ENCODE peak calls at places on chromosomes 3 and 15, in ten cellular contexts. One of them, this sample, is unnamed.

GRCh38 chr3:21665444-21665843 is 85.6 kb downstream of the ZNF385D start:
- DNase-seq in AG09319: no peak
- DNase-seq in mammary epithelial cell: peak; percentile 52
- DNase-seq in A172: no peak
- DNase-seq in NB4: no peak
- DNase-seq in NCI-H187 treated with DMSO at 0.1 percent for 48 hours: no peak
- DNase-seq in activated naive CD4-positive, alpha-beta T cell: no peak
- DNase-seq in activated T-helper 1 cell treated with Interleukin-2 at 50 U/mL for 16 hours: no peak
- DNase-seq in uterus: no peak
- DNase-seq in HAP-1: no peak
- DNase-seq in this sample: peak; percentile 68

GRCh38 chr15:64673866-64674265 is 101.5 kb downstream of the RBPMS2 start:
- DNase-seq in activated T-helper 1 cell treated with Interleukin-2 at 50 U/mL for 16 hours: no peak
- DNase-seq in NB4: no peak
- DNase-seq in NCI-H187 treated with DMSO at 0.1 percent for 48 hours: no peak
- DNase-seq in HAP-1: no peak
- DNase-seq in uterus: no peak
- DNase-seq in activated naive CD4-positive, alpha-beta T cell: no peak
- DNase-seq in AG09319: no peak
- DNase-seq in A172: no peak
- DNase-seq in mammary epithelial cell: no peak
- DNase-seq in this sample: no peak

GRCh38 chr15:69893863-69894262 is 203.9 kb downstream of the TLE3 start:
- DNase-seq in activated naive CD4-positive, alpha-beta T cell: no peak
- DNase-seq in activated T-helper 1 cell treated with Interleukin-2 at 50 U/mL for 16 hours: no peak
- DNase-seq in A172: peak; percentile 11
- DNase-seq in mammary epithelial cell: peak; percentile 12
- DNase-seq in NB4: peak; percentile 9
- DNase-seq in NCI-H187 treated with DMSO at 0.1 percent for 48 hours: no peak
- DNase-seq in HAP-1: peak; percentile 51
- DNase-seq in uterus: peak; percentile 54
- DNase-seq in AG09319: no peak
- DNase-seq in this sample: no peak

GRCh38 chr15:69149803-69150202 is 10.6 kb upstream of the GLCE start:
- DNase-seq in HAP-1: no peak
- DNase-seq in mammary epithelial cell: no peak
- DNase-seq in A172: no peak
- DNase-seq in NB4: no peak
- DNase-seq in NCI-H187 treated with DMSO at 0.1 percent for 48 hours: no peak
- DNase-seq in activated naive CD4-positive, alpha-beta T cell: no peak
- DNase-seq in uterus: no peak
- DNase-seq in AG09319: no peak
- DNase-seq in activated T-helper 1 cell treated with Interleukin-2 at 50 U/mL for 16 hours: no peak
- DNase-seq in this sample: no peak

GRCh38 chr3:72232777-72233176 is 447.8 kb upstream of the PROK2 start:
- DNase-seq in mammary epithelial cell: no peak
- DNase-seq in NCI-H187 treated with DMSO at 0.1 percent for 48 hours: no peak
- DNase-seq in A172: no peak
- DNase-seq in HAP-1: no peak
- DNase-seq in AG09319: no peak
- DNase-seq in uterus: no peak
- DNase-seq in NB4: peak; percentile 14
- DNase-seq in activated naive CD4-positive, alpha-beta T cell: no peak
- DNase-seq in activated T-helper 1 cell treated with Interleukin-2 at 50 U/mL for 16 hours: no peak
- DNase-seq in this sample: no peak

GRCh38 chr15:78306176-78306774 is 6.9 kb upstream of the SKIC8 start:
- DNase-seq in HAP-1: no peak
- DNase-seq in AG09319: no peak
- DNase-seq in A172: peak; percentile 72
- DNase-seq in uterus: no peak
- DNase-seq in mammary epithelial cell: no peak
- DNase-seq in NB4: no peak
- DNase-seq in activated naive CD4-positive, alpha-beta T cell: no peak
- DNase-seq in activated T-helper 1 cell treated with Interleukin-2 at 50 U/mL for 16 hours: no peak
- DNase-seq in NCI-H187 treated with DMSO at 0.1 percent for 48 hours: no peak
- DNase-seq in this sample: peak; percentile 33

GRCh38 chr15:98620020-98620419 is 28.3 kb upstream of the IGF1R start:
- DNase-seq in A172: no peak
- DNase-seq in HAP-1: no peak
- DNase-seq in AG09319: no peak
- DNase-seq in uterus: no peak
- DNase-seq in activated naive CD4-positive, alpha-beta T cell: no peak
- DNase-seq in NB4: no peak
- DNase-seq in NCI-H187 treated with DMSO at 0.1 percent for 48 hours: no peak
- DNase-seq in activated T-helper 1 cell treated with Interleukin-2 at 50 U/mL for 16 hours: no peak
- DNase-seq in mammary epithelial cell: no peak
- DNase-seq in this sample: no peak

GRCh38 chr3:16496408-16497222 is 16.9 kb downstream of the RFTN1 start:
- DNase-seq in NB4: no peak
- DNase-seq in mammary epithelial cell: no peak
- DNase-seq in HAP-1: no peak
- DNase-seq in uterus: no peak
- DNase-seq in activated naive CD4-positive, alpha-beta T cell: no peak
- DNase-seq in A172: no peak
- DNase-seq in AG09319: no peak
- DNase-seq in NCI-H187 treated with DMSO at 0.1 percent for 48 hours: no peak
- DNase-seq in activated T-helper 1 cell treated with Interleukin-2 at 50 U/mL for 16 hours: no peak
- DNase-seq in this sample: peak; percentile 87

GRCh38 chr15:32919749-32920414 is 202.1 kb downstream of the GREM1 start:
- DNase-seq in HAP-1: no peak
- DNase-seq in AG09319: peak; percentile 99
- DNase-seq in mammary epithelial cell: no peak
- DNase-seq in activated T-helper 1 cell treated with Interleukin-2 at 50 U/mL for 16 hours: no peak
- DNase-seq in uterus: no peak
- DNase-seq in NCI-H187 treated with DMSO at 0.1 percent for 48 hours: peak; percentile 40
- DNase-seq in NB4: peak; percentile 20
- DNase-seq in activated naive CD4-positive, alpha-beta T cell: no peak
- DNase-seq in A172: peak; percentile 1
- DNase-seq in this sample: no peak

GRCh38 chr3:115401891-115402501 is 221.3 kb upstream of the GAP43 start:
- DNase-seq in activated T-helper 1 cell treated with Interleukin-2 at 50 U/mL for 16 hours: no peak
- DNase-seq in NCI-H187 treated with DMSO at 0.1 percent for 48 hours: no peak
- DNase-seq in activated naive CD4-positive, alpha-beta T cell: no peak
- DNase-seq in uterus: no peak
- DNase-seq in A172: peak; percentile 50
- DNase-seq in HAP-1: no peak
- DNase-seq in NB4: no peak
- DNase-seq in mammary epithelial cell: peak; percentile 80
- DNase-seq in AG09319: no peak
- DNase-seq in this sample: peak; percentile 27

GRCh38 chr3:194740859-194741486 is 55.3 kb downstream of the FAM43A start:
- DNase-seq in NB4: no peak
- DNase-seq in activated T-helper 1 cell treated with Interleukin-2 at 50 U/mL for 16 hours: no peak
- DNase-seq in uterus: no peak
- DNase-seq in HAP-1: no peak
- DNase-seq in A172: peak; percentile 97
- DNase-seq in NCI-H187 treated with DMSO at 0.1 percent for 48 hours: no peak
- DNase-seq in mammary epithelial cell: peak; percentile 50
- DNase-seq in activated naive CD4-positive, alpha-beta T cell: no peak
- DNase-seq in AG09319: no peak
- DNase-seq in this sample: peak; percentile 96

GRCh38 chr15:80832676-80833075 is 53.5 kb downstream of the CEMIP start:
- DNase-seq in A172: no peak
- DNase-seq in AG09319: no peak
- DNase-seq in activated naive CD4-positive, alpha-beta T cell: no peak
- DNase-seq in uterus: no peak
- DNase-seq in mammary epithelial cell: no peak
- DNase-seq in activated T-helper 1 cell treated with Interleukin-2 at 50 U/mL for 16 hours: no peak
- DNase-seq in NB4: no peak
- DNase-seq in NCI-H187 treated with DMSO at 0.1 percent for 48 hours: no peak
- DNase-seq in HAP-1: no peak
- DNase-seq in this sample: no peak

GRCh38 chr3:115092220-115092791 is 54.8 kb downstream of the ZBTB20 start:
- DNase-seq in uterus: peak; percentile 46
- DNase-seq in NCI-H187 treated with DMSO at 0.1 percent for 48 hours: no peak
- DNase-seq in activated T-helper 1 cell treated with Interleukin-2 at 50 U/mL for 16 hours: peak; percentile 5
- DNase-seq in A172: peak; percentile 61
- DNase-seq in AG09319: peak; percentile 40
- DNase-seq in activated naive CD4-positive, alpha-beta T cell: peak; percentile 0
- DNase-seq in NB4: peak; percentile 57
- DNase-seq in mammary epithelial cell: peak; percentile 39
- DNase-seq in HAP-1: peak; percentile 67
- DNase-seq in this sample: peak; percentile 55

GRCh38 chr15:100111103-100112060 is 230.4 kb downstream of the ADAMTS17 start:
- DNase-seq in activated naive CD4-positive, alpha-beta T cell: no peak
- DNase-seq in A172: peak; percentile 90
- DNase-seq in mammary epithelial cell: peak; percentile 66
- DNase-seq in activated T-helper 1 cell treated with Interleukin-2 at 50 U/mL for 16 hours: no peak
- DNase-seq in AG09319: peak; percentile 19
- DNase-seq in NCI-H187 treated with DMSO at 0.1 percent for 48 hours: no peak
- DNase-seq in NB4: peak; percentile 96
- DNase-seq in HAP-1: no peak
- DNase-seq in uterus: peak; percentile 57
- DNase-seq in this sample: peak; percentile 85

GRCh38 chr15:68354923-68355322 is 77.0 kb downstream of the ITGA11 start:
- DNase-seq in NCI-H187 treated with DMSO at 0.1 percent for 48 hours: no peak
- DNase-seq in A172: peak; percentile 96
- DNase-seq in HAP-1: no peak
- DNase-seq in mammary epithelial cell: peak; percentile 93
- DNase-seq in uterus: peak; percentile 66
- DNase-seq in activated T-helper 1 cell treated with Interleukin-2 at 50 U/mL for 16 hours: no peak
- DNase-seq in activated naive CD4-positive, alpha-beta T cell: no peak
- DNase-seq in NB4: peak; percentile 92
- DNase-seq in AG09319: no peak
- DNase-seq in this sample: peak; percentile 92

GRCh38 chr15:98955331-98955730 is 52.3 kb downstream of the PGPEP1L start:
- DNase-seq in NB4: no peak
- DNase-seq in activated naive CD4-positive, alpha-beta T cell: no peak
- DNase-seq in A172: no peak
- DNase-seq in HAP-1: no peak
- DNase-seq in uterus: no peak
- DNase-seq in mammary epithelial cell: no peak
- DNase-seq in AG09319: no peak
- DNase-seq in NCI-H187 treated with DMSO at 0.1 percent for 48 hours: no peak
- DNase-seq in activated T-helper 1 cell treated with Interleukin-2 at 50 U/mL for 16 hours: no peak
- DNase-seq in this sample: no peak

This sample was measured in PC-3.